ENCODE peak calls at places on chromosomes 12 and 14, in six cellular contexts. One of them, this sample, is unnamed.

GRCh38 chr12:47715877-47716548 is 9.3 kb downstream of the ENDOU start:
- DNase-seq in tibial artery: no peak
- DNase-seq in mesendoderm: no peak
- DNase-seq in osteocyte: peak
- DNase-seq in amniotic stem cell: no peak
- DNase-seq in cardiac muscle cell: no peak
- DNase-seq in this sample: no peak

GRCh38 chr12:6278439-6279255 is 31.8 kb upstream of the PLEKHG6 start:
- DNase-seq in mesendoderm: peak
- DNase-seq in osteocyte: peak
- DNase-seq in amniotic stem cell: peak
- DNase-seq in tibial artery: peak
- DNase-seq in cardiac muscle cell: peak
- DNase-seq in this sample: peak

GRCh38 chr12:108133482-108133881 is 4.4 kb downstream of the WSCD2 start:
- DNase-seq in osteocyte: no peak
- DNase-seq in tibial artery: no peak
- DNase-seq in amniotic stem cell: no peak
- DNase-seq in mesendoderm: no peak
- DNase-seq in cardiac muscle cell: peak
- DNase-seq in this sample: no peak

GRCh38 chr12:46400406-46400805 is 27.8 kb upstream of the SLC38A2 start:
- DNase-seq in cardiac muscle cell: no peak
- DNase-seq in tibial artery: no peak
- DNase-seq in osteocyte: no peak
- DNase-seq in amniotic stem cell: no peak
- DNase-seq in mesendoderm: no peak
- DNase-seq in this sample: no peak

GRCh38 chr14:99231850-99232401 is 40.1 kb downstream of the BCL11B start:
- DNase-seq in amniotic stem cell: no peak
- DNase-seq in tibial artery: no peak
- DNase-seq in cardiac muscle cell: peak
- DNase-seq in osteocyte: no peak
- DNase-seq in mesendoderm: peak
- DNase-seq in this sample: no peak

GRCh38 chr14:51620036-51620435 is 31.7 kb upstream of the FRMD6 start:
- DNase-seq in tibial artery: no peak
- DNase-seq in osteocyte: no peak
- DNase-seq in mesendoderm: no peak
- DNase-seq in cardiac muscle cell: no peak
- DNase-seq in amniotic stem cell: no peak
- DNase-seq in this sample: no peak

GRCh38 chr12:46219892-46220655 is 48.8 kb downstream of the SLC38A1 start:
- DNase-seq in mesendoderm: peak
- DNase-seq in tibial artery: no peak
- DNase-seq in osteocyte: no peak
- DNase-seq in cardiac muscle cell: no peak
- DNase-seq in amniotic stem cell: peak
- DNase-seq in this sample: no peak

GRCh38 chr14:89330236-89331002 is 86.6 kb downstream of the FOXN3 start:
- DNase-seq in osteocyte: no peak
- DNase-seq in tibial artery: peak
- DNase-seq in amniotic stem cell: peak
- DNase-seq in cardiac muscle cell: no peak
- DNase-seq in mesendoderm: no peak
- DNase-seq in this sample: no peak

GRCh38 chr12:26884765-26885576 is 52.0 kb upstream of the ITPR2 start:
- DNase-seq in amniotic stem cell: peak
- DNase-seq in cardiac muscle cell: peak
- DNase-seq in tibial artery: peak
- DNase-seq in osteocyte: peak
- DNase-seq in mesendoderm: peak
- DNase-seq in this sample: peak

GRCh38 chr12:116659771-116660481 is 77.9 kb downstream of the SPRING1 start:
- DNase-seq in cardiac muscle cell: no peak
- DNase-seq in amniotic stem cell: no peak
- DNase-seq in tibial artery: no peak
- DNase-seq in mesendoderm: no peak
- DNase-seq in osteocyte: no peak
- DNase-seq in this sample: no peak

GRCh38 chr14:94767321-94767878 is 2.5 kb downstream of the GSC start:
- DNase-seq in mesendoderm: peak
- DNase-seq in osteocyte: no peak
- DNase-seq in amniotic stem cell: no peak
- DNase-seq in tibial artery: no peak
- DNase-seq in cardiac muscle cell: no peak
- DNase-seq in this sample: no peak

GRCh38 chr12:89732511-89732910 is 23.9 kb upstream of the ATP2B1 start:
- DNase-seq in cardiac muscle cell: no peak
- DNase-seq in amniotic stem cell: no peak
- DNase-seq in mesendoderm: no peak
- DNase-seq in tibial artery: no peak
- DNase-seq in osteocyte: no peak
- DNase-seq in this sample: no peak

GRCh38 chr14:35669782-35670181 is 135.8 kb downstream of the INSM2 start:
- DNase-seq in osteocyte: no peak
- DNase-seq in tibial artery: no peak
- DNase-seq in amniotic stem cell: peak
- DNase-seq in cardiac muscle cell: no peak
- DNase-seq in mesendoderm: no peak
- DNase-seq in this sample: no peak

GRCh38 chr12:92080390-92081285 is 65.0 kb downstream of the BTG1 start:
- DNase-seq in osteocyte: no peak
- DNase-seq in mesendoderm: peak
- DNase-seq in amniotic stem cell: peak
- DNase-seq in tibial artery: no peak
- DNase-seq in cardiac muscle cell: peak
- DNase-seq in this sample: no peak

GRCh38 chr12:100798799-100799198 is 4.2 kb downstream of the ANO4 start:
- DNase-seq in amniotic stem cell: no peak
- DNase-seq in tibial artery: no peak
- DNase-seq in cardiac muscle cell: no peak
- DNase-seq in mesendoderm: peak
- DNase-seq in osteocyte: no peak
- DNase-seq in this sample: no peak

GRCh38 chr12:81017792-81018191 is 60.1 kb upstream of the ACSS3 start:
- DNase-seq in amniotic stem cell: no peak
- DNase-seq in mesendoderm: no peak
- DNase-seq in cardiac muscle cell: no peak
- DNase-seq in tibial artery: no peak
- DNase-seq in osteocyte: no peak
- DNase-seq in this sample: no peak

GRCh38 chr12:53750812-53751335 is 905 bp downstream of the CISTR start:
- DNase-seq in tibial artery: peak
- DNase-seq in mesendoderm: peak
- DNase-seq in osteocyte: no peak
- DNase-seq in amniotic stem cell: no peak
- DNase-seq in cardiac muscle cell: peak
- DNase-seq in this sample: no peak

GRCh38 chr14:34254596-34254995 is 207.4 kb downstream of the SPTSSA start:
- DNase-seq in tibial artery: no peak
- DNase-seq in mesendoderm: no peak
- DNase-seq in osteocyte: no peak
- DNase-seq in cardiac muscle cell: peak
- DNase-seq in amniotic stem cell: no peak
- DNase-seq in this sample: no peak

GRCh38 chr12:14995583-14996425 is 23.0 kb downstream of the PDE6H start:
- DNase-seq in tibial artery: no peak
- DNase-seq in mesendoderm: peak
- DNase-seq in amniotic stem cell: peak
- DNase-seq in osteocyte: no peak
- DNase-seq in cardiac muscle cell: peak
- DNase-seq in this sample: peak

GRCh38 chr14:90681889-90682429 is 134.3 kb downstream of the TTC7B start:
- DNase-seq in tibial artery: no peak
- DNase-seq in osteocyte: no peak
- DNase-seq in cardiac muscle cell: no peak
- DNase-seq in mesendoderm: no peak
- DNase-seq in amniotic stem cell: no peak
- DNase-seq in this sample: no peak

GRCh38 chr14:42563313-42563712 is 956.6 kb downstream of the LRFN5 start:
- DNase-seq in mesendoderm: no peak
- DNase-seq in osteocyte: no peak
- DNase-seq in cardiac muscle cell: no peak
- DNase-seq in amniotic stem cell: no peak
- DNase-seq in tibial artery: no peak
- DNase-seq in this sample: no peak

GRCh38 chr12:13896063-13896626 is 85.3 kb downstream of the GRIN2B start:
- DNase-seq in osteocyte: no peak
- DNase-seq in mesendoderm: no peak
- DNase-seq in cardiac muscle cell: no peak
- DNase-seq in amniotic stem cell: no peak
- DNase-seq in tibial artery: no peak
- DNase-seq in this sample: no peak

GRCh38 chr12:132354982-132355680 is 25.7 kb upstream of the GALNT9 start:
- DNase-seq in mesendoderm: no peak
- DNase-seq in cardiac muscle cell: no peak
- DNase-seq in amniotic stem cell: no peak
- DNase-seq in osteocyte: no peak
- DNase-seq in tibial artery: no peak
- DNase-seq in this sample: no peak

GRCh38 chr12:52149182-52149641 is 42.6 kb downstream of the KRT80 start:
- DNase-seq in osteocyte: no peak
- DNase-seq in amniotic stem cell: no peak
- DNase-seq in tibial artery: no peak
- DNase-seq in cardiac muscle cell: no peak
- DNase-seq in mesendoderm: peak
- DNase-seq in this sample: no peak

GRCh38 chr12:105538880-105539279 is 208.4 kb downstream of the C12orf75 start:
- DNase-seq in tibial artery: no peak
- DNase-seq in cardiac muscle cell: no peak
- DNase-seq in osteocyte: no peak
- DNase-seq in amniotic stem cell: no peak
- DNase-seq in mesendoderm: no peak
- DNase-seq in this sample: no peak

GRCh38 chr12:56007892-56008471 is 10.9 kb downstream of the SUOX start:
- DNase-seq in amniotic stem cell: no peak
- DNase-seq in mesendoderm: peak
- DNase-seq in tibial artery: peak
- DNase-seq in cardiac muscle cell: no peak
- DNase-seq in osteocyte: no peak
- DNase-seq in this sample: no peak

GRCh38 chr12:102781117-102781516 is 135.9 kb downstream of the PAH start:
- DNase-seq in amniotic stem cell: no peak
- DNase-seq in tibial artery: no peak
- DNase-seq in cardiac muscle cell: no peak
- DNase-seq in osteocyte: no peak
- DNase-seq in mesendoderm: no peak
- DNase-seq in this sample: no peak

GRCh38 chr14:50821471-50822464 is 9.2 kb downstream of the NIN start:
- DNase-seq in tibial artery: no peak
- DNase-seq in osteocyte: no peak
- DNase-seq in mesendoderm: no peak
- DNase-seq in cardiac muscle cell: no peak
- DNase-seq in amniotic stem cell: no peak
- DNase-seq in this sample: no peak

GRCh38 chr12:24697769-24698168 is 251.1 kb downstream of the BCAT1 start:
- DNase-seq in osteocyte: no peak
- DNase-seq in cardiac muscle cell: no peak
- DNase-seq in mesendoderm: no peak
- DNase-seq in amniotic stem cell: no peak
- DNase-seq in tibial artery: no peak
- DNase-seq in this sample: no peak

GRCh38 chr12:130764475-130765185 is 48.5 kb upstream of the RIMBP2 start:
- DNase-seq in mesendoderm: peak
- DNase-seq in tibial artery: no peak
- DNase-seq in cardiac muscle cell: peak
- DNase-seq in osteocyte: no peak
- DNase-seq in amniotic stem cell: peak
- DNase-seq in this sample: no peak

GRCh38 chr14:75289840-75290388 is 11.3 kb downstream of the FOS start:
- DNase-seq in amniotic stem cell: no peak
- DNase-seq in tibial artery: peak
- DNase-seq in mesendoderm: no peak
- DNase-seq in cardiac muscle cell: no peak
- DNase-seq in osteocyte: no peak
- DNase-seq in this sample: no peak

GRCh38 chr12:105861232-105861631 is 277.5 kb downstream of the NUAK1 start:
- DNase-seq in osteocyte: no peak
- DNase-seq in amniotic stem cell: no peak
- DNase-seq in cardiac muscle cell: no peak
- DNase-seq in tibial artery: no peak
- DNase-seq in mesendoderm: no peak
- DNase-seq in this sample: peak

GRCh38 chr12:77122236-77122635 is 56.9 kb upstream of the E2F7 start:
- DNase-seq in tibial artery: no peak
- DNase-seq in amniotic stem cell: peak
- DNase-seq in osteocyte: no peak
- DNase-seq in cardiac muscle cell: no peak
- DNase-seq in mesendoderm: no peak
- DNase-seq in this sample: no peak

GRCh38 chr12:101599771-101600486 is 5.2 kb downstream of the MYBPC1 start:
- DNase-seq in mesendoderm: no peak
- DNase-seq in tibial artery: no peak
- DNase-seq in cardiac muscle cell: no peak
- DNase-seq in osteocyte: no peak
- DNase-seq in amniotic stem cell: no peak
- DNase-seq in this sample: no peak

GRCh38 chr14:22598099-22598895 is at the start of gene ABHD4:
- DNase-seq in tibial artery: peak
- DNase-seq in osteocyte: peak
- DNase-seq in amniotic stem cell: peak
- DNase-seq in cardiac muscle cell: peak
- DNase-seq in mesendoderm: peak
- DNase-seq in this sample: peak

GRCh38 chr14:76386922-76387782 is 11.2 kb downstream of the ESRRB start:
- DNase-seq in cardiac muscle cell: peak
- DNase-seq in amniotic stem cell: no peak
- DNase-seq in tibial artery: peak
- DNase-seq in mesendoderm: peak
- DNase-seq in osteocyte: peak
- DNase-seq in this sample: peak

GRCh38 chr12:90250766-90251165 is 542.1 kb upstream of the ATP2B1 start:
- DNase-seq in osteocyte: no peak
- DNase-seq in tibial artery: peak
- DNase-seq in mesendoderm: no peak
- DNase-seq in amniotic stem cell: no peak
- DNase-seq in cardiac muscle cell: no peak
- DNase-seq in this sample: no peak

This sample was measured in NCI-H2107.